ENCODE peak calls at places on chromosomes 13 and 19, in ten cellular contexts. V, R, E, T, G, Z, F, Q, P and M are unnamed samples.

GRCh38 chr19:35533822-35534521 is 716 bp downstream of the GAPDHS start:
- DNase-seq in V (peak), R (peak), E (peak), T (no peak), G (no peak), Z (no peak), F (no peak), Q (no peak), P (no peak), M (peak)

GRCh38 chr13:110301606-110302131 is 5.3 kb downstream of the COL4A1 start:
- DNase-seq in V (no peak), R (no peak), E (no peak), T (no peak), G (no peak), Z (no peak), F (no peak), Q (no peak), P (no peak), M (no peak)

GRCh38 chr13:42728507-42729180 is 52.7 kb upstream of the FAM216B start:
- DNase-seq in V (no peak), R (no peak), E (no peak), T (no peak), G (no peak), Z (peak), F (no peak), Q (no peak), P (no peak), M (no peak)

GRCh38 chr19:12052571-12053169 is at the start of gene ZNF878:
- DNase-seq in V (peak), R (peak), E (peak), T (peak), G (peak), Z (peak), F (peak), Q (peak), P (peak), M (peak)

GRCh38 chr19:21848706-21849105 is 12.7 kb upstream of the ZNF43 start:
- DNase-seq in V (no peak), R (no peak), E (no peak), T (no peak), G (no peak), Z (no peak), F (no peak), Q (no peak), P (no peak), M (no peak)

GRCh38 chr19:18167975-18168645 is 5.5 kb upstream of the IFI30 start:
- DNase-seq in V (no peak), R (peak), E (peak), T (peak), G (no peak), Z (peak), F (peak), Q (no peak), P (peak), M (peak)

GRCh38 chr19:41264581-41265375 is 606 bp downstream of the HNRNPUL1 start:
- DNase-seq in V (no peak), R (peak), E (peak), T (peak), G (peak), Z (peak), F (no peak), Q (no peak), P (peak), M (peak)

GRCh38 chr13:73962284-73962683 is 171.9 kb downstream of the KLF12 start:
- DNase-seq in V (no peak), R (no peak), E (no peak), T (no peak), G (no peak), Z (no peak), F (no peak), Q (no peak), P (no peak), M (no peak)

GRCh38 chr19:10724573-10725071 is 6.7 kb downstream of the DNM2 start:
- DNase-seq in V (no peak), R (no peak), E (no peak), T (no peak), G (no peak), Z (no peak), F (no peak), Q (no peak), P (no peak), M (no peak)

GRCh38 chr19:32924200-32924599 is 47.6 kb downstream of the CEP89 start:
- DNase-seq in V (no peak), R (no peak), E (no peak), T (no peak), G (no peak), Z (no peak), F (no peak), Q (no peak), P (no peak), M (no peak)